ENCODE peak calls at places on chromosome 15, in six cellular contexts. C is NCI-H226; Q is activated CD4-positive, alpha-beta T cell treated with anti-CD3 and anti-CD28 coated beads, Interleukin-2, amount 50 U/mL, for 24 hours; J is caudate nucleus; B is fibroblast of lung; V is hypothalamus. X is an unnamed sample.

GRCh38 chr15:31360843-31361763 is 34.5 kb downstream of the KLF13 start:
- DNase-seq in C (no peak), Q (peak; percentile 55), J (no peak), B (no peak), V (no peak), X (peak; percentile 48)

GRCh38 chr15:61097057-61097456 is 132.0 kb downstream of the RORA start:
- DNase-seq in C (no peak), Q (no peak), J (no peak), B (no peak), V (no peak), X (no peak)

GRCh38 chr15:74180689-74181602 is 7.4 kb downstream of the ISLR start:
- DNase-seq in C (no peak), Q (no peak), J (no peak), B (no peak), V (no peak), X (no peak)

GRCh38 chr15:37058316-37058985 is 41.9 kb downstream of the MEIS2 start:
- DNase-seq in C (peak; percentile 75), Q (no peak), J (no peak), B (peak; percentile 51), V (no peak), X (no peak)

GRCh38 chr15:72796515-72797337 is 13.2 kb upstream of the ADPGK start:
- DNase-seq in C (peak; percentile 36), Q (no peak), J (no peak), B (peak; percentile 25), V (peak; percentile 59), X (peak; percentile 42)

GRCh38 chr15:40105517-40106202 is 3.0 kb downstream of the BMF start:
- DNase-seq in C (no peak), Q (peak; percentile 43), J (no peak), B (no peak), V (no peak), X (no peak)

GRCh38 chr15:50736823-50737222 is 28.7 kb downstream of the SPPL2A start:
- DNase-seq in C (no peak), Q (no peak), J (no peak), B (no peak), V (no peak), X (no peak)

GRCh38 chr15:89401636-89402252 is 67.1 kb upstream of the POLG start:
- DNase-seq in C (peak; percentile 61), Q (no peak), J (no peak), B (peak; percentile 48), V (no peak), X (no peak)

GRCh38 chr15:38463893-38464292 is 10.0 kb downstream of the FAM98B start:
- DNase-seq in C (no peak), Q (no peak), J (no peak), B (no peak), V (no peak), X (no peak)

GRCh38 chr15:71599404-71600225 is 210.7 kb upstream of the NR2E3 start:
- DNase-seq in C (no peak), Q (no peak), J (no peak), B (peak; percentile 57), V (no peak), X (no peak)

GRCh38 chr15:81279621-81280051 is 44.3 kb downstream of the STARD5 start:
- DNase-seq in C (no peak), Q (no peak), J (no peak), B (no peak), V (no peak), X (no peak)

X was measured in mucosa of gallbladder.